ENCODE peak calls at places on chromosomes 11 and 22, in nine cellular contexts. K, G, S, Y, V, M, X, H and Q are unnamed samples.
A peak's percentile ranks its signal among the peaks of the same experiment; 100 is the strongest.

GRCh38 chr11:83724704-83725114 is 438.5 kb upstream of the CCDC90B start:
- DNase-seq in K (no peak), G (peak; percentile 45), S (peak; percentile 36), Y (no peak), V (no peak), M (peak; percentile 35), X (no peak), H (no peak), Q (no peak)

GRCh38 chr11:82546556-82547162 is 187.0 kb downstream of the FAM181B start:
- DNase-seq in K (no peak), G (no peak), S (no peak), Y (no peak), V (no peak), M (peak; percentile 2), X (no peak), H (no peak), Q (no peak)

GRCh38 chr22:39514373-39514973 is 5.9 kb upstream of the ATF4 start:
- DNase-seq in K (no peak), G (peak; percentile 69), S (peak; percentile 50), Y (peak; percentile 62), V (no peak), M (peak; percentile 58), X (no peak), H (no peak), Q (no peak)

GRCh38 chr22:18060646-18061620 is 16.9 kb upstream of the PEX26 start:
- DNase-seq in K (no peak), G (no peak), S (no peak), Y (no peak), V (peak; percentile 51), M (no peak), X (no peak), H (no peak), Q (no peak)

GRCh38 chr11:10982695-10983492 is 125.0 kb upstream of the ZBED5 start:
- DNase-seq in K (no peak), G (no peak), S (no peak), Y (no peak), V (no peak), M (no peak), X (no peak), H (no peak), Q (no peak)

GRCh38 chr22:46068908-46069481 is 81.3 kb upstream of the PPARA start:
- DNase-seq in K (peak; percentile 96), G (peak; percentile 52), S (peak; percentile 43), Y (peak; percentile 27), V (no peak), M (no peak), X (peak; percentile 5), H (peak; percentile 22), Q (no peak)

GRCh38 chr11:63945482-63946163 is 6.8 kb downstream of the NAA40 start:
- DNase-seq in K (peak; percentile 39), G (peak; percentile 65), S (peak; percentile 78), Y (peak; percentile 55), V (peak; percentile 64), M (peak; percentile 81), X (no peak), H (peak; percentile 46), Q (peak; percentile 39)

GRCh38 chr11:92505689-92506088 is 281.1 kb downstream of the FAT3 start:
- DNase-seq in K (no peak), G (no peak), S (no peak), Y (no peak), V (no peak), M (no peak), X (no peak), H (no peak), Q (no peak)

GRCh38 chr22:21606775-21607174 is 23.0 kb downstream of the YDJC start:
- DNase-seq in K (no peak), G (no peak), S (no peak), Y (no peak), V (no peak), M (no peak), X (no peak), H (no peak), Q (no peak)

GRCh38 chr11:18754308-18754707 is 28.3 kb upstream of the IGSF22 start:
- DNase-seq in K (no peak), G (no peak), S (no peak), Y (no peak), V (no peak), M (no peak), X (no peak), H (no peak), Q (no peak)

GRCh38 chr22:24894998-24895397 is 51.5 kb downstream of the LHFPL7 start:
- DNase-seq in K (no peak), G (peak; percentile 76), S (peak; percentile 62), Y (peak; percentile 80), V (no peak), M (peak; percentile 21), X (peak; percentile 20), H (peak; percentile 75), Q (peak; percentile 7)

GRCh38 chr11:10539339-10539738 is 1.6 kb downstream of the RNF141 start:
- DNase-seq in K (no peak), G (no peak), S (no peak), Y (no peak), V (no peak), M (no peak), X (no peak), H (no peak), Q (no peak)

GRCh38 chr22:24429411-24430365 is 2.3 kb downstream of the ADORA2A start:
- DNase-seq in K (no peak), G (peak; percentile 19), S (no peak), Y (peak; percentile 70), V (peak; percentile 65), M (no peak), X (peak; percentile 3), H (peak; percentile 69), Q (no peak)

GRCh38 chr22:45271667-45272188 is 13.0 kb upstream of the UPK3A start:
- DNase-seq in K (no peak), G (no peak), S (peak; percentile 60), Y (peak; percentile 71), V (no peak), M (peak; percentile 72), X (no peak), H (peak; percentile 63), Q (no peak)

DNA sequence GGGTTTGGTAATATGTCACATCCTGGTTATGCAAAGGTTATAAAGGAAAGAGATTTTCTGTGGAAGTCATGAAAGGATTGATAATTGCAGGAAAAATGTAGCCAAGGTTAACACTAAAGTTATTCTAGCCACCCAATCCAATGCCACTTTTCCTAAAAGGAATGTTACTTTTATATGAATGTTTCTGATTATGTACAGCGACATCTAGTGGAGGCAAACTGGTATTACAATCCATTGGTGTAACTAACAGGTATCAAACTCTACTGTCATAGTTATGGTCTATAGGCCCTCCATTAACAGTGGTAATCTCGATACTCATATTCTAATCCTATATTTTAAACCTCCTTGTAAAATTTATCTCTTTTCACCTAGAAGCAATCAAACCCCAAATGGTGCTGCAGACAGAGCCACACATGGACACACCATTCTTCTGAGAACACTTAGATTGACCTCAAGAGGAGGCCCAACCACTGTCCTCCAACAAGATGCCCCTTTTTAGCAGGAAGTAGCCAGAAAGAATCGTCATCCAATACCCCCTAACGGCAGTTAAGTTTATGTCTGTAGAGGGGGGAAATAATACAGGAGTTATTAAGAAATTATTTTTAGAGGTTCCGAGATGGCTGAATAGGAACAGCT is 74.9 kb upstream of the RAG2 start:
- DNase-seq in K (peak; percentile 20), G (no peak), S (no peak), Y (no peak), V (no peak), M (peak; percentile 35), X (no peak), H (no peak), Q (peak; percentile 1)
- TF ChIP-seq CTCF in K (peak; percentile 54), G (peak; percentile 84), S (peak; percentile 51), Y (peak; percentile 90), V (peak; percentile 76), M (peak; percentile 73), X (peak; percentile 69), H (peak; percentile 83), Q (peak; percentile 60)

DNA sequence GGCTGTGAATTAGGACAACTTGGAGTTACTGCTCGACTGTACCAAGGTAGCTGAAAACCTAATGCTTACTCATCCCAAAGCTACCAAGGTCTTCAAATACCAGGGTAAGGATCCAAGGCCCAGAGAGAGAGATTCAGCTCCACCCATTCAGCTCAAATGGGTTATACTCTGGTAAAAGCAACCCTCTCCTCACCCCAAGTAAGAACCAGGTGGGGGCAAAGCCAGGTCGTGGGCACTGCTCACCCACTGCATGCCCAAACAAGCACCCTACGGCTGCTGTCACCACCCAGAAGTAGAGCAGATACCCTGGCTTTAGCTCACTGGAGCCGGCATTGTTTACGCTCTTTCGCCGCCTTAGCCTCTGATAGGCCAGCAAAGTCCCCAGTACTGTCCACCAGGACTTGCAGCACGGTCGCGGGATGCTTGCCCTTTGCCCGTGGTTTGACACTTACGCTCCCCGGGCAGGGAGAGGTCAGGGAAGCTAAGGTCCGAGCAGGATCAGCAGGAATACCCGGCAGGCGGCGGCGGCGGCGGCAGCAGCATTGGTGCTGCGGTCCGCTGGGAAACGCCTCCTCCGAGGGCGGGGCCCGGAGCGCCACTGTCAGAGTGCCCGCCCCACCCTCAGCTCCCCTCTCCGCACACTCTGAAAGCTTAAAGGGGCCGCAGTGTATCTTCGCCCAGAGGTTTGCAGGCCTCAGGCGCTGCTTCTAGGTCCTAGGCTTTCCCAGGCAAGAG is 19.6 kb downstream of the CKAP5 start:
- DNase-seq in K (no peak), G (peak; percentile 91), S (peak; percentile 74), Y (peak; percentile 89), V (peak; percentile 83), M (peak; percentile 93), X (peak; percentile 47), H (peak; percentile 85), Q (peak; percentile 37)
- TF ChIP-seq CTCF in K (no peak), G (peak; percentile 25), S (no peak), Y (peak; percentile 43), V (no peak), M (peak; percentile 14), X (no peak), H (peak; percentile 38), Q (peak; percentile 6)

DNA sequence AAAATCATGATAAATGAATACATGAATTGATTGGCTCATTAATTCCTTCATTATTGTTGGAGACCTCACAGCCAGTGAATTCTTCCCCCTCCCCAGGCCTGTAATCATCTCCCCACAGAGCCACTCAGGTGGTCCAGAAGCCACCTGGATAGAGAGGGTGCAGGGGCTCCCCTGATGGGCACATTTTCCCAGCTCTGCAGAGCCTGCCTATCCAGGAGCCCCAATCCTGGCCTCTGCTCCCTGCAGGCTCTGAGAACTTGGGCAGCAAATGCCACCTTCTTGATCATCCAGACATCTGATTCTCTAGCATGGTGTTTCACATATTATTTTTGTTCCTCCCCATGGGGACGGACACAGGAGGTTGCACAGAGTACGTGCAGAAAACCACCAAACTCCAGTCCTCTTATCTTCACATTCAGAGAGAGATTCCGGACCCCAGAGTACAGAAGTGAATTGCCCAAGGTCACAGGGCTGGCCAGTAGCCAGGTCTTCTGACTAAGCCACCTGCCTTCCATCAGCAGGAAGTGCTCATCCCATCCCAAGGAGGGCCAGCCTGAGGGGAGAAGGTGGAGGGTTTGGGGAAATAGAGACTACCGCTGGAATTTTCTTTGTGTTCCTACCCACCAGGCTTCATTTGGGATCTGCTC is 348.0 kb downstream of the BUD13 start:
- DNase-seq in K (no peak), G (no peak), S (no peak), Y (no peak), V (no peak), M (peak; percentile 20), X (no peak), H (no peak), Q (no peak)
- TF ChIP-seq CTCF in K (no peak), G (no peak), S (no peak), Y (no peak), V (no peak), M (no peak), X (no peak), H (no peak), Q (no peak)

DNA sequence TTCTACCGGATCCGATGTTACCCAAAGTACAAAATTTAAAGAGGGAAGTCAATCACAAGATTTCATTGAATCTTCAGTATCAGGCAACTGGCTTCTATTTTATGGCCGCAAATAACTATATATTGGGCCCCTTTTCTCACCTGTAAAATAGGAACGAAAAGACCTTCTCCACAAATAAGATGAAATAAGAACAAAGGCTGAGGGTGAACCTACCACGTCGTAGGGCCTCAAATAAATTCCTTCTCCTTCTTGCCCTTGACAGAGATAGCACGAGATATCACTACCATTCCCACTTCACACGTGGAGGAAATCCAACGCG is 794 bp upstream of the EMSY start:
- DNase-seq in K (no peak), G (no peak), S (no peak), Y (no peak), V (no peak), M (no peak), X (no peak), H (no peak), Q (no peak)
- TF ChIP-seq CTCF in K (no peak), G (no peak), S (no peak), Y (no peak), V (no peak), M (no peak), X (no peak), H (no peak), Q (no peak)